ENCODE peak calls at places on chromosomes 6 and 20, in four cellular contexts. F, L, Z and D are unnamed samples.

GRCh38 chr20:3412600-3413392 is 5.3 kb upstream of the DNAAF9 start:
- DNase-seq in F (no peak), L (no peak), Z (no peak), D (no peak)

GRCh38 chr6:149918151-149918905 is 4.6 kb downstream of the RAET1G start:
- DNase-seq in F (no peak), L (no peak), Z (no peak), D (no peak)

GRCh38 chr6:157514659-157515496 is 133.9 kb downstream of the ZDHHC14 start:
- DNase-seq in F (peak; percentile 21), L (no peak), Z (no peak), D (peak; percentile 69)

GRCh38 chr20:19210426-19211155 is 1.9 kb upstream of the SLC24A3 start:
- DNase-seq in F (no peak), L (no peak), Z (no peak), D (no peak)

GRCh38 chr6:41966961-41967311 is 25.3 kb upstream of the CCND3 start:
- DNase-seq in F (peak; percentile 92), L (no peak), Z (peak; percentile 58), D (peak; percentile 58)

GRCh38 chr20:48817367-48818030 is 10.3 kb downstream of the PREX1 start:
- DNase-seq in F (no peak), L (no peak), Z (no peak), D (no peak)

GRCh38 chr20:1324598-1325172 is 4.3 kb downstream of the SDCBP2 start:
- DNase-seq in F (no peak), L (no peak), Z (no peak), D (peak; percentile 91)

GRCh38 chr6:165984743-165985142 is 182.9 kb downstream of the TBXT start:
- DNase-seq in F (no peak), L (no peak), Z (no peak), D (no peak)

DNA sequence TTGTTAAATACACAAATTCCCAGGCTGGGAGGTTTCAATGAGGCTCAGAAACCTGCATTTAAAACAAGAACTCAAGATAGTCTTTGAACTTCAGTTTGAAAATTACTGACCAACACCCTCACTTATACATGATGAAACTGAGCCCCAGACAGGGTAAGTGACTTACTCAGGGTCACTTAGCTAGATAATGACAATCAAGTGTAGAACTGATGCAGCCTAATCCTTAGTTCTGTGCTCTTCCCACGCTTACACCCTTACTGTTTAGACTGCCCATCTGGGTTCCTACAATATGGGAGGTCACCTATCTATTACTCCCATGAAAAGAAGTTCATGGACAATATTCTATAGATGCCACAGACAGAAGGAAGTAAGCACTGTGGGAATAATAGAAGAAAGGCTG is 24.5 kb upstream of the FAM135A start:
- DNase-seq in F (no peak), L (no peak), Z (no peak), D (no peak)
- H4K5ac ChIP-seq in F (no peak overlapping the region), L (no peak overlapping the region), Z (no peak overlapping the region), D (no peak overlapping the region)

GRCh38 chr6:131116321-131116720 is 18.9 kb upstream of the AKAP7 start:
- DNase-seq in F (no peak), L (no peak), Z (no peak), D (no peak)
- H4K5ac ChIP-seq in F (no peak overlapping the region), L (no peak overlapping the region), Z (no peak overlapping the region), D (no peak overlapping the region)

GRCh38 chr20:46674253-46675083 is 14.8 kb downstream of the TP53RK start:
- DNase-seq in F (peak; percentile 15), L (no peak), Z (no peak), D (no peak)

GRCh38 chr20:46671866-46672542 is 17.2 kb downstream of the TP53RK start:
- DNase-seq in F (no peak), L (no peak), Z (no peak), D (no peak)

GRCh38 chr20:46673394-46674252 is 15.6 kb downstream of the TP53RK start:
- DNase-seq in F (no peak), L (no peak), Z (no peak), D (no peak)

GRCh38 chr20:46670585-46671584 is 18.4 kb downstream of the TP53RK start:
- DNase-seq in F (no peak), L (no peak), Z (no peak), D (no peak)

GRCh38 chr20:46672543-46673148 is 16.6 kb downstream of the TP53RK start:
- DNase-seq in F (no peak), L (no peak), Z (no peak), D (no peak)
- H4K5ac ChIP-seq in F (no peak overlapping the region), L (no peak overlapping the region), Z (no peak overlapping the region), D (no peak overlapping the region)

DNA sequence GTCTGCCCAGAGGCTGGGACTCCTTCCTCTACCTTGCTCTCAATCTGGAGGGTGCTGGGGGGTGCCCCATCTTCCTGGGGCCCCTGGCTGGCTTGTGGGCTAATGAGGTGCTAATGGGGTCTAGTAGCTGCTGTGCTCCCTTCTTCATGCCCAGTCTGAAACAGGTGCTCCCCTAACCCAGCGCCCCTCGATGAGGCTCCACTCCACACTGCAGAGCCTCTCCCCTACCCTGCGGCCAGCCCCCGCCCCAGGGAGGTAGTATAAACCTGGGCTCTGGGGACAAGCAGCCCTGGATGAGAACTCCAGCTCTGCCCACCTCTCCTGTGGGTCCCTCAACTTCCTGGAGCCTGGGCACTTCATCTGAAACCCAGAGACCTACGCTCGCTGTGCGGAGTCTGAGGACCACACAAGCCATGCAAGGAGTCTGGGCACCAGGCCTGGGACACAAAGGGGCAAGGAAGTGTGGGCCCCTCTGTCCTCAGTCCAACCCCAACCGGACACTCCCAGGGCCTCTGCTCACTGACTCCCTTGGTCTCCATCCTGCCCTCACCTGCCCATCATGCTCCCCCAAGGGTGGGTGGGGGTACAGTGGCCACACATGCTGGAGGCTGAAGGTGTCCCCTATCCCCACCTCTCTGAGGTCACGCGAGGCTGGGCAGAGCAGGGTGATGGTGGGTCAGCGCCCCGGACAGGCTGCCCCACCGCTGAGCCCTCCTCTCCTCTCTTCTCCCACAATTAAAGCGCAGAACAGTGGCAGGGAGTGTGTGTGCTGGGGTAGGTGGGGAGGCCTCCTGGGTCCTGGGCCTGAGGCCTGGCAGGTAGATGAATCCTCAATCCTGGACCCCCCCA is 6.2 kb downstream of the RPL10A start:
- DNase-seq in F (peak; percentile 29), L (no peak), Z (peak; percentile 52), D (no peak)
- H4K5ac ChIP-seq in F (no peak overlapping the region), L (no peak overlapping the region), Z (no peak overlapping the region), D (no peak overlapping the region)

GRCh38 chr6:73156793-73157767 is 68.2 kb downstream of the KHDC1L start:
- DNase-seq in F (peak; percentile 7), L (no peak), Z (no peak), D (no peak)

GRCh38 chr6:73152556-73152955 is 72.7 kb downstream of the KHDC1L start:
- DNase-seq in F (no peak), L (no peak), Z (no peak), D (no peak)

GRCh38 chr6:73157870-73158269 is 67.4 kb downstream of the KHDC1L start:
- DNase-seq in F (no peak), L (no peak), Z (no peak), D (no peak)

GRCh38 chr6:73152998-73153757 is 72.1 kb downstream of the KHDC1L start:
- DNase-seq in F (no peak), L (no peak), Z (no peak), D (peak; percentile 68)
- H4K5ac ChIP-seq in F (no peak overlapping the region), L (no peak overlapping the region), Z (no peak overlapping the region), D (no peak overlapping the region)

GRCh38 chr20:54093423-54094267 is 23.3 kb upstream of the BCAS1 start:
- DNase-seq in F (no peak), L (no peak), Z (no peak), D (no peak)

GRCh38 chr20:54092021-54092420 is 21.6 kb upstream of the BCAS1 start:
- DNase-seq in F (no peak), L (no peak), Z (no peak), D (no peak)

GRCh38 chr20:54097236-54097529 is 26.8 kb upstream of the BCAS1 start:
- DNase-seq in F (no peak), L (no peak), Z (no peak), D (no peak)

GRCh38 chr20:54095824-54096223 is 25.4 kb upstream of the BCAS1 start:
- DNase-seq in F (no peak), L (no peak), Z (no peak), D (no peak)

GRCh38 chr20:54094268-54094580 is 23.8 kb upstream of the BCAS1 start:
- DNase-seq in F (no peak), L (no peak), Z (no peak), D (no peak)
- H4K5ac ChIP-seq in F (no peak overlapping the region), L (no peak overlapping the region), Z (no peak overlapping the region), D (no peak overlapping the region)

DNA sequence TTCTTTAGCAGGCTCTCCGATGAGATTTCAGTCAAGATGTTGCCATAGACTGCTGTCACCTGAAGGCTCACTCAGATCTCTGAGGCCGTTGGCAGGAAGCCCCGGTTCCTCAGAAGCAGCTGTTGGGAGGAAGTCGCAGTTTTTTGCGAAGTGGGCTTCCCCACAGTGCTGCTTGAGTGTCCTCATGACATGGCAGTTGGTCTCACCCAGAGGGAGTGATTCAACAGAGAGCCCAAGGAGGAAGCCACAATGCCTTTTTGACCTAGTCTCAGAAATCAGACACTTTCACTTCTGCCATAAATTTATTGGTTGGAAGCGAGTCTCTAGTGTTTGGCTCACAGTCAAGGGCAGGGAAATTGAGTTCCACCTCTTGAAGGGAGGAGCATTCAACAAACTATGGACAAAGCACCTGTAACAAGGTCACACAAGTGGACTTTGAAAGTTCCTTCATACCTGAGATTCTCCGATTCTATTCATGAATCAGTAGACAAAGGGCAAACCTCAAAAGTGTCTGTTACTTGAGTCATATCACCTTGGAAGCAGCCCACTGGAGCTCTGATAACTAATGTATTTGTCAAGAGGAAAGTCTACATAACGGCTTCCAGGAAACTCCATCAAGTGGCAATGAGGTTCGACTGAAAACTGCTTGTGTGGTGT is 208.3 kb downstream of the TASP1 start:
- DNase-seq in F (no peak), L (no peak), Z (no peak), D (peak; percentile 29)
- H4K5ac ChIP-seq in F (no peak overlapping the region), L (no peak overlapping the region), Z (no peak overlapping the region), D (no peak overlapping the region)

DNA sequence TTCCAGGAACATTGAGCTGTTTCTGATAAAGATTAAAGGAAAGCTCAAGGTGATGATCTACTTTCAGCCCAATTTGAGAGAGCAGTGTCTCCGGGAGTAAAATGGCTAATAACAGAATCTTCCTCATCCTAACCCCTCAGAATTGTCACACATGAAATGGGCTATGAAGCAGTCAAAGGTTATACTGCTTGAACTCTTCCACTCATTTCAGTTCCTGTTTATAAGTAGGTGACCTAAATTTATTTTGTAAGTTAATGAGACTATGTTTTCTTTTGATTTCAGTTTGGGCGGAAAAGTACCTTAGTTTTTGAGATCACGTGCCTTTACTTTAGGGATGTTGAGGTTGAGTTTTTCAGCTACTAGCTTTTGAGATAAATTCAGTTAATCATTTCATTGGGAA is 47.2 kb downstream of the QKI start:
- DNase-seq in F (no peak), L (no peak), Z (no peak), D (no peak)
- H4K5ac ChIP-seq in F (no peak overlapping the region), L (no peak overlapping the region), Z (no peak overlapping the region), D (peak overlapping the region; percentile 59)

DNA sequence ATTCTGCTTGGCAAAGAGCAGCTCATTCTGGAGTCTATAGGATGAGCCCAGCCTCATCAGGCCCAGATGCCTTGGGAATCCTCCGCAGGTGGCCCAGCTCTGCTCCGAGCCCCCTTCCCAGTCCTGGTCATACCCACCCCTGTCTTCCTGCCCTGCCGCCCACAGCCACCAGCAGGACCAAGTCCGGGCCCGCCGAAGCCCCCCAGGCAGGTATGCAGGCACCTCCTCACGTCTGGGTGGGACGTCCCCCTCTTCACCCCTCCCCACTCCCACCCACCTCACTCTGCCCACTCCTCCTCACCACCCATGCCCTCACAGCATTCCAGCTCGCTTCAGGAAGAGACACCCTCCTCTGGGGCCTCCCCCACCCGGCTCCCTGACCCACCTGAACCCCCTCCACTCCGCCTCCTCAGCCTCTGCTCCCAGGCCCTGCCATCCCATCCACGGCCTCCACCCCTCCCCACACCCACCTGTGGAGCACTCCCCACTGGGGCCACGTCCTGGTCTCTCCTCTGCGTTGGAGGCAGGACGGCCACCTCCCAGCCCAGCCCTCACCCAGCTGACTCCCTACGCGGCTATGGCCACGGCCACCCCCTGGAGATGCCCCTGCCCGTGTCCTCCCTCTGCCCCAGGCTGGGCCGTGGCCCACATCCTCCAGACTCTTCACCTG is 43.4 kb downstream of the KCNQ2 start:
- DNase-seq in F (no peak), L (no peak), Z (no peak), D (no peak)
- H4K5ac ChIP-seq in F (no peak overlapping the region), L (no peak overlapping the region), Z (no peak overlapping the region), D (no peak overlapping the region)

GRCh38 chr20:51581571-51581970 is 39.1 kb upstream of the NFATC2 start:
- DNase-seq in F (no peak), L (no peak), Z (no peak), D (no peak)
- H4K5ac ChIP-seq in F (no peak overlapping the region), L (no peak overlapping the region), Z (no peak overlapping the region), D (no peak overlapping the region)